ENCODE peak calls at places on chromosomes 4 and X, in seven cellular contexts. G is H9, T is mesendoderm, F is neuronal stem cell, E is mesenchymal stem cell, M is H1, K is trophoblast cell. S is an unnamed sample.

GRCh38 chrX:15114865-15115566 is 154.9 kb downstream of the ASB9 start:
- DNase-seq in G (no peak), T (peak; percentile 7), F (no peak), E (no peak), M (no peak), K (peak; percentile 1), S (no peak)

GRCh38 chrX:11406109-11406755 is 113.0 kb downstream of the AMELX start:
- DNase-seq in G (no peak), T (no peak), F (no peak), E (peak; percentile 85), M (no peak), K (peak; percentile 52), S (peak; percentile 76)

GRCh38 chrX:3010532-3010931 is 4.2 kb downstream of the ARSH start:
- DNase-seq in G (no peak), T (no peak), F (no peak), E (no peak), M (no peak), K (no peak), S (no peak)

GRCh38 chr4:8609406-8609805 is 16.8 kb downstream of the CPZ start:
- DNase-seq in G (no peak), T (no peak), F (no peak), E (no peak), M (no peak), K (no peak), S (no peak)

GRCh38 chr4:169047967-169048366 is 37.9 kb upstream of the CBR4 start:
- DNase-seq in G (no peak), T (no peak), F (no peak), E (no peak), M (no peak), K (no peak), S (no peak)

GRCh38 chr4:158147151-158147550 is 25.7 kb downstream of the GASK1B start:
- DNase-seq in G (no peak), T (no peak), F (no peak), E (no peak), M (no peak), K (no peak), S (no peak)

GRCh38 chr4:82524570-82525152 is 37.1 kb downstream of the TMEM150C start:
- DNase-seq in G (no peak), T (peak; percentile 89), F (no peak), E (peak; percentile 32), M (no peak), K (peak; percentile 12), S (no peak)

GRCh38 chr4:153523941-153524386 is 57.8 kb downstream of the TMEM131L start:
- DNase-seq in G (no peak), T (peak; percentile 78), F (no peak), E (no peak), M (no peak), K (peak; percentile 26), S (peak; percentile 45)

GRCh38 chr4:23999714-24000113 is 109.9 kb upstream of the PPARGC1A start:
- DNase-seq in G (no peak), T (no peak), F (no peak), E (no peak), M (no peak), K (no peak), S (peak; percentile 62)

GRCh38 chrX:21438792-21439191 is 64.6 kb downstream of the CNKSR2 start:
- DNase-seq in G (no peak), T (no peak), F (no peak), E (no peak), M (no peak), K (no peak), S (no peak)

GRCh38 chrX:104137496-104137895 is 19.3 kb downstream of the SLC25A53 start:
- DNase-seq in G (no peak), T (peak; percentile 37), F (no peak), E (peak; percentile 28), M (no peak), K (no peak), S (no peak)

GRCh38 chrX:11787564-11787963 is 29.5 kb downstream of the MSL3 start:
- DNase-seq in G (peak; percentile 92), T (peak; percentile 93), F (peak; percentile 67), E (peak; percentile 26), M (peak; percentile 80), K (peak; percentile 1), S (peak; percentile 33)

GRCh38 chr4:96598465-96598864 is 758.6 kb downstream of the PDHA2 start:
- DNase-seq in G (no peak), T (peak; percentile 41), F (no peak), E (no peak), M (no peak), K (no peak), S (no peak)

GRCh38 chrX:20361890-20362262 is 95.2 kb upstream of the RPS6KA3 start:
- DNase-seq in G (no peak), T (peak; percentile 90), F (no peak), E (peak; percentile 79), M (no peak), K (peak; percentile 52), S (peak; percentile 75)

GRCh38 chr4:106583108-106583507 is 214.5 kb upstream of the GIMD1 start:
- DNase-seq in G (no peak), T (no peak), F (no peak), E (no peak), M (no peak), K (no peak), S (no peak)

GRCh38 chr4:109424093-109424818 is 9.4 kb upstream of the SEC24B start:
- DNase-seq in G (no peak), T (no peak), F (no peak), E (no peak), M (no peak), K (no peak), S (no peak)

GRCh38 chr4:80265571-80266266 is 745 bp upstream of the FGF5 start:
- DNase-seq in G (peak; percentile 36), T (peak; percentile 30), F (no peak), E (peak; percentile 87), M (no peak), K (no peak), S (peak; percentile 92)

GRCh38 chrX:68304602-68305001 is 128.7 kb downstream of the OPHN1 start:
- DNase-seq in G (no peak), T (no peak), F (no peak), E (no peak), M (no peak), K (no peak), S (no peak)

GRCh38 chr4:178090640-178091411 is 648.6 kb upstream of the AGA start:
- DNase-seq in G (peak; percentile 75), T (no peak), F (no peak), E (no peak), M (no peak), K (no peak), S (no peak)

GRCh38 chrX:120463241-120463640 is 5.9 kb downstream of the LAMP2 start:
- DNase-seq in G (no peak), T (no peak), F (no peak), E (peak; percentile 58), M (no peak), K (no peak), S (peak; percentile 45)

DNA sequence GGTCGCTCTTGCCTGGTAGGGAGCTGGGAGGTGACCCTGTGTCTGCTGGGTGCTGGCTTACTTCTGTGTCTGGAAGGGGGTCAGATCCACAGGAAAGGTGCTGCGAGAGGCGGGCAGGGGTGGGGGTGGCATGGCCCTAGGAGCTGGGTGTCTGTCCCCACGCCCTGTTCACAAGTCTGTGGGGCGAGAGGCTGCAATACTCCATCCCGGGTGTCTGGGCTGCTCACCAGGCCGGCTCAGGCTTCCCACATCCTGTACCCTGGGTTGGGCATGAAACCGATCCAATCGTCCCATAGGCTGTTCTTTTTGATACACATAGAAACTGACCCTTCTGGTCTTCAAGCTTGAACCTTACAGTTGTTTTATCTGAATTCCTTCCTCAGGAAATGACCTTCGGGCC is 993 bp upstream of the CTAG2 start:
- DNase-seq in G (no peak), T (no peak), F (no peak), E (no peak), M (no peak), K (no peak), S (no peak)
- H2BK5ac ChIP-seq in G (no peak overlapping the region), T (no peak overlapping the region), F (no peak overlapping the region), E (no peak overlapping the region), M (no peak overlapping the region), K (no peak overlapping the region), S (no peak overlapping the region)

DNA sequence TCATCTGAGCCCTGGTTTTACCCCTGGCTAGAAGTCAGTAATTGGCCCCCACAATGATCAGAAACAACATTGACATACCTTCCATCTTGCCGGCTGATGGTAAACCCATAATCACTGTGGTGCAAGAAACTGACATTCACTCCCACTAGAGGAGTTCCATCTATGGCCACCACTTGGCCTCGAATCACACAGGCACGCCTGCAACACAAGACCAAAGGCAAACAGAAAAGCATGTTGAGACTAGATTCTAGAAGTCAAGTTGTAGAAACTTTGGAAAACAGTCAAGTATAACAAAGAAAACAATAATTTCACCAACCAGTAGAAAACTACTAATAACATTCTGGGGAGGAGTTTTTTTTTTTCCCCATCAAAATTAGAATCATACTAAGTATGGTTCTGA is 183.4 kb downstream of the SH2D1A start:
- DNase-seq in G (no peak), T (no peak), F (no peak), E (no peak), M (no peak), K (no peak), S (no peak)
- H3K4ac ChIP-seq in G (no peak overlapping the region), T (no peak overlapping the region), F (no peak overlapping the region), E (no peak overlapping the region), M (no peak overlapping the region), K (no peak overlapping the region), S (no peak overlapping the region)

GRCh38 chr4:155911905-155912304 is 8.4 kb downstream of the TDO2 start:
- DNase-seq in G (no peak), T (peak; percentile 29), F (no peak), E (peak; percentile 10), M (no peak), K (no peak), S (peak; percentile 26)

GRCh38 chr4:155908187-155909139 is 5.0 kb downstream of the TDO2 start:
- DNase-seq in G (no peak), T (no peak), F (no peak), E (no peak), M (no peak), K (no peak), S (no peak)

GRCh38 chr4:155914782-155915181 is 11.3 kb downstream of the TDO2 start:
- DNase-seq in G (no peak), T (no peak), F (no peak), E (no peak), M (no peak), K (no peak), S (no peak)

GRCh38 chr4:155906554-155907247 is 3.2 kb downstream of the TDO2 start:
- DNase-seq in G (no peak), T (no peak), F (no peak), E (peak; percentile 95), M (no peak), K (no peak), S (peak; percentile 99)

DNA sequence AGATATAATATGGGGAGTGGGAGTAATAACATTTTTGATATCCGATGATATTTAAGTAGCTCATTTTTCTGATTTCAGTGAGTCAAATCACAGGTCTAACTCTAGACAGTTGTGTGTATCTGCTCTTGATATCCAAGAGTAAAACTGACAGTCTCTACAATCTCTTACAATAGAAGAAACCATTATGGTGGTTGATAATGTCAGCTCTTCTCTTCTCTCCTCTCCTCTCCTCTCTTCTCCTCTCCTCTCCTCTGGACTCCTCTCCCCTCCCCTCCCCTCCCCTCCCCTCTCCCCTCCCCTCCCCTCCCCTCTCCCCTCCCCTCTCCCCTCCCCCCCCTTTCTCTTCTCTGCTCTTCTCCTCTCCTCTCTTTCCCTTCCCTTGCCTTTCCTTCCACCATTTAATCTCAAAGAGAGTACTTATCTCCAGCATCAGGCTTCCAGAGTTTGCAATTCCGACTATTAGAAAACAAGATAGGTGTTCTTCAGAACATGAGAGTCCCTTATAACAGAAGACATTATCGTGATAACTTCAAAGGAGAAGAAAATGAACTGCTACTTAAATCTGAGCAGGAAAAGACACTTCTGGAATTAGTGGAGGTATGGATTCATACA is 6.2 kb downstream of the TDO2 start:
- DNase-seq in G (no peak), T (no peak), F (no peak), E (no peak), M (no peak), K (no peak), S (no peak)
- H2BK5ac ChIP-seq in G (no peak overlapping the region), T (no peak overlapping the region), F (no peak overlapping the region), E (no peak overlapping the region), M (no peak overlapping the region), K (no peak overlapping the region), S (no peak overlapping the region)

GRCh38 chrX:9966775-9967408 is at the start of gene CLDN34:
- DNase-seq in G (no peak), T (no peak), F (no peak), E (no peak), M (no peak), K (peak; percentile 4), S (no peak)
- H3K4ac ChIP-seq in G (no peak within 1 kb of the TSS), T (no peak within 1 kb of the TSS), F (no peak within 1 kb of the TSS), E (no peak within 1 kb of the TSS), M (no peak within 1 kb of the TSS), K (no peak within 1 kb of the TSS), S (no peak within 1 kb of the TSS)